ENCODE peak calls at places on chromosomes 2 and 18, in ten cellular contexts. S is tibial nerve; U is activated CD8-positive, alpha-beta T cell treated with anti-CD3 and anti-CD28 coated beads for 36 hours; G is AG04449; Q is endothelial cell of umbilical vein; N is RWPE2; V is neural crest cell; E is A549; F is pancreas; X is neural progenitor cell. D is an unnamed sample.
A peak's percentile ranks its signal among the peaks of the same experiment; 100 is the strongest.

GRCh38 chr2:183740241-183740640 is 616.0 kb downstream of the NUP35 start:
- DNase-seq in E (no peak), U (no peak), Q (no peak), V (no peak), X (no peak), F (no peak), G (no peak), S (no peak), N (no peak), D (no peak)

GRCh38 chr2:43848174-43848573 is 9.4 kb downstream of the ABCG8 start:
- DNase-seq in E (peak; percentile 66), N (no peak), G (no peak), S (no peak), U (no peak), F (no peak), V (no peak), X (no peak), Q (no peak), D (no peak)

GRCh38 chr2:149169653-149170052 is 131.2 kb downstream of the LYPD6B start:
- DNase-seq in F (peak; percentile 17), Q (no peak), X (no peak), S (no peak), N (peak; percentile 60), U (peak; percentile 32), G (no peak), V (no peak), E (no peak), D (no peak)

GRCh38 chr2:52936029-52936428 is 831.6 kb upstream of the CHAC2 start:
- DNase-seq in S (no peak), E (peak; percentile 36), F (no peak), X (no peak), Q (no peak), U (no peak), G (no peak), N (no peak), V (no peak), D (no peak)

GRCh38 chr2:75547345-75548035 is 13.2 kb downstream of the EVA1A start:
- DNase-seq in E (peak; percentile 29), G (no peak), X (no peak), F (no peak), V (no peak), U (no peak), S (no peak), Q (peak; percentile 40), N (no peak), D (no peak)

GRCh38 chr18:76524900-76525698 is 30.1 kb upstream of the ZNF516 start:
- DNase-seq in V (peak; percentile 34), G (no peak), Q (no peak), E (peak; percentile 36), F (peak; percentile 45), S (peak; percentile 42), N (no peak), X (peak; percentile 71), U (no peak), D (no peak)

GRCh38 chr2:166563894-166564293 is 69.8 kb upstream of the SCN7A start:
- DNase-seq in G (no peak), S (no peak), Q (no peak), N (no peak), X (no peak), F (no peak), U (no peak), V (no peak), E (no peak), D (no peak)

GRCh38 chr2:175620035-175620434 is 382.0 kb downstream of the LNPK start:
- DNase-seq in Q (no peak), N (no peak), S (no peak), E (no peak), F (no peak), G (no peak), V (no peak), X (peak; percentile 46), U (no peak), D (no peak)

GRCh38 chr2:204850576-204850975 is 305.3 kb downstream of the PARD3B start:
- DNase-seq in V (no peak), E (no peak), N (no peak), F (no peak), X (no peak), Q (no peak), U (no peak), G (no peak), S (no peak), D (no peak)

GRCh38 chr2:43707255-43707654 is 31.0 kb upstream of the C1GALT1C1L start:
- DNase-seq in Q (peak; percentile 71), E (peak; percentile 37), G (no peak), V (no peak), F (no peak), N (no peak), S (peak; percentile 33), U (no peak), X (no peak), D (no peak)

GRCh38 chr2:171491292-171491691 is 31.0 kb upstream of the CYBRD1 start:
- DNase-seq in U (no peak), G (no peak), F (no peak), Q (no peak), X (no peak), S (no peak), N (no peak), E (no peak), V (no peak), D (no peak)

GRCh38 chr2:86028763-86029381 is 76.8 kb downstream of the POLR1A start:
- DNase-seq in N (peak; percentile 17), Q (peak; percentile 89), E (no peak), V (no peak), X (no peak), S (peak; percentile 63), G (no peak), U (no peak), F (no peak), D (no peak)

DNA sequence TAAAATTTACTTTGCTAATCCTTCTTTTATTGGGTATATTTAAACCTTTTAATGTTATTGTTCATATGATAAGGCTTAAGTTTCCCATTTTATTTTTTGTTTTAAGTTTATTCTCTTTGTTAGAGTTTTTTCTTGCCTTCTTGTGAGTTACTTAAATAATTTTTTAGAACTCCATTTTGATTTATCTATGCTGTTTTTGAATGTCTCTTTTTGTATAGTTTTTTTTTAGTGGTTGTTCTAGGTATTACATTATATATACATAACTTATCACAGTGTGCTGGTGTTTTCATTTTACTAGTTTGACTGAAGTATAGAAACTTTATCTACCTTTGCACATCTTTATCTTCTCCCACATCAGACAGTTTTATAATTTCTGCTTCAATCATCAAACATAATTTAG is 49.4 kb upstream of the TGFA start:
- DNase-seq in U (no peak), G (no peak), Q (no peak), F (no peak), N (no peak), X (no peak), E (no peak), S (no peak), V (no peak), D (no peak)
- TF ChIP-seq CTCF in U (peak; percentile 34), G (no peak), Q (no peak), F (peak; percentile 20), N (peak; percentile 43), X (no peak), E (no peak), S (no peak), V (peak; percentile 44), D (peak; percentile 10)

DNA sequence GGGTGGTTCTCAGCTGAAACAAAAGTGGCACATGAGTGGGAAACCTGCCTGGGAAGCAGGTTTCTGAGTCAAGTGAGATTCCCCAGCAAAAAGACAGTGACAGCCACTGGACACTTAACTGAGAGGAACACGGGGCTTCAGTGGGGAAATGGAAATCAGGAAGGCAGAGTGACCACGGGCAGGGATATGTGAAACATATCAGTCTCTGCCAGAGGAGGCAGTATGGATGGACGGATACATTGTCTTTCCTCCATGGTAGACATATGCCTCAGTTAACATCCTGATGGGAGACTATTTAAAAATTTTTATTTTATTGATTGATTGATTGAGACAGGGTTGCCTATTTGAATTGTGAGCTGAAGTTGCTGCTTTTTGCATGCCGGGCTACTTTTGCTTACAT is 292.1 kb downstream of the NBAS start:
- DNase-seq in U (no peak), N (no peak), X (no peak), S (no peak), Q (no peak), G (no peak), E (no peak), F (no peak), V (no peak), D (no peak)
- TF ChIP-seq CTCF in U (no peak), N (no peak), X (peak; percentile 21), S (no peak), Q (no peak), G (no peak), E (no peak), F (no peak), V (no peak), D (no peak)

GRCh38 chr2:22970991-22971390 is 414.0 kb upstream of the KLHL29 start:
- DNase-seq in F (no peak), X (peak; percentile 15), E (no peak), U (no peak), N (no peak), V (no peak), S (no peak), Q (no peak), G (no peak), D (no peak)

DNA sequence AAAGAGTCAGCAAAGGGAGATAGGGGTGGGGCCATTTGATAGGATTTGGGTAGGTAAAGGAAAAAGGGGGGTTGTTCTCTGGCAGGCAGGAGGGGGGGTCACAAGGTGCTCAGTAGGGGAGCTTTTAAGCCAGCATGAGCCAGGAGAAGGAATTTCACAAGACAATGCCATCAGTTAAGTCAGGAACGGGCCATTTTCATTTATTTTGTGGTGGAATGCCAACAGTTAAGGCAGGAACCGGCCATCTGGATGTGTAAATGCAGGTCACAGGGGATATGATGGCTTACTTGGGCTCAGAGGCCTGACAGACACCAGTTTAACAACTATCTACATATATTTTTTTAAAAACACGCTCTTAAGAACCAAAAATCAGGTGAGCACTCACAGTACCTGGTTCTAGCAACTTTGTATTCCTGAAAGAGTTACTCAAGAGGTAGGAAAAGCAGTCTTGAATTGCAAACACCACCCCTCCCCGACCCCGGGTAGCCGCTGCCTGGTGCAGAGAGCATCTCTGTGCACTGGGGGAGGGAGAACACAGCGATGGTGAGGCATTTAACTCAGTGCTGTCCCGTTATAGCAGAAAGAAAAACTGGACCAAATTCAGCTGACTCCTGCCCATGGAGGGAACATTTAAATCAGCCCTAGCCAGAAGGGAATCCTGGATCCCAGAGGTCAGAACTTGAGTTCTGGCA is 414.5 kb upstream of the KLHL29 start:
- DNase-seq in U (no peak), E (no peak), Q (no peak), N (no peak), G (no peak), F (no peak), V (no peak), X (peak; percentile 40), S (no peak), D (no peak)
- TF ChIP-seq CTCF in U (no peak), E (no peak), Q (no peak), N (no peak), G (no peak), F (no peak), V (no peak), X (no peak), S (no peak), D (no peak)

DNA sequence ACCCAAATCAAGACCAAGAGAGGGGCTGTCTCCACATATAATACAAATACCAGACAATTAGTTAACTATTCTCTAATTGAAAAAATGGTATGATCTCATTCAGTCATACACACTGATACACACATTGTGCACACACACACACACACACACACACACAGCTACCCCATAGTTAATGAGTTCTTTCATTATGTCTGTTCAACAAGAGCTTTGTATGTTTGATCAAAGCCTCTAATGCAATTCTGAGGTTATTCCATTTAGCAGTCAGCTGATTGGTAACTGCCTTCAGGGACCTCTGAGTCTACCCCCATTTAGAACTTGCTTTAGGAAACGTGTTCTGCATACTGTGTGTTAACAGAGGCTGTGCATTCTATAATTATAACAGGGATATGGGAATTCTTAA is 741.4 kb upstream of the LRRTM4 start:
- DNase-seq in G (no peak), U (no peak), S (no peak), Q (no peak), V (no peak), E (no peak), F (no peak), X (no peak), N (no peak), D (no peak)
- TF ChIP-seq CTCF in G (no peak), U (no peak), S (no peak), Q (no peak), V (no peak), E (no peak), F (no peak), X (no peak), N (no peak), D (no peak)